ENCODE peak calls at places on chromosomes 6 and 20, in eight cellular contexts. K is fibroblast of lung, X is transverse colon, G is GM12878, V is cardiac fibroblast, O is skeletal muscle cell, N is psoas muscle, L is ovary. Z is an unnamed sample.

GRCh38 chr6:16576391-16577368 is 184.6 kb downstream of the ATXN1 start:
- DNase-seq in V (no peak), N (no peak), X (peak; percentile 37), L (no peak), G (peak; percentile 59), K (no peak), O (no peak), Z (no peak)

GRCh38 chr6:74931567-74931966 is 274.3 kb downstream of the COL12A1 start:
- DNase-seq in V (peak; percentile 56), N (no peak), O (peak; percentile 73), K (peak; percentile 79), L (no peak), G (no peak), X (no peak), Z (no peak)

GRCh38 chr6:69456086-69456485 is 340.7 kb downstream of the LMBRD1 start:
- DNase-seq in O (no peak), X (no peak), G (no peak), K (no peak), L (no peak), N (no peak), V (no peak), Z (no peak)

GRCh38 chr20:39124064-39124463 is 161.9 kb downstream of the DHX35 start:
- DNase-seq in V (no peak), X (no peak), L (no peak), G (no peak), K (no peak), O (no peak), N (no peak), Z (no peak)

GRCh38 chr6:125310994-125311649 is 9.4 kb upstream of the HDDC2 start:
- DNase-seq in X (no peak), K (peak; percentile 74), V (peak; percentile 79), O (no peak), G (no peak), L (no peak), N (no peak), Z (peak; percentile 41)

GRCh38 chr6:152167639-152168603 is 360.4 kb downstream of the ESR1 start:
- DNase-seq in N (no peak), K (no peak), X (no peak), V (no peak), O (no peak), G (no peak), L (no peak), Z (no peak)

GRCh38 chr20:805713-806112 is 27.8 kb upstream of the FAM110A start:
- DNase-seq in X (no peak), V (no peak), G (no peak), K (peak; percentile 31), O (no peak), L (no peak), N (no peak), Z (no peak)

GRCh38 chr6:167685654-167686053 is 141.1 kb upstream of the AFDN start:
- DNase-seq in X (no peak), L (no peak), K (no peak), O (no peak), N (no peak), G (no peak), V (no peak), Z (no peak)

GRCh38 chr20:41247523-41248370 is 69.8 kb downstream of the ZHX3 start:
- DNase-seq in N (no peak), G (no peak), L (no peak), K (no peak), O (no peak), X (no peak), V (no peak), Z (no peak)

DNA sequence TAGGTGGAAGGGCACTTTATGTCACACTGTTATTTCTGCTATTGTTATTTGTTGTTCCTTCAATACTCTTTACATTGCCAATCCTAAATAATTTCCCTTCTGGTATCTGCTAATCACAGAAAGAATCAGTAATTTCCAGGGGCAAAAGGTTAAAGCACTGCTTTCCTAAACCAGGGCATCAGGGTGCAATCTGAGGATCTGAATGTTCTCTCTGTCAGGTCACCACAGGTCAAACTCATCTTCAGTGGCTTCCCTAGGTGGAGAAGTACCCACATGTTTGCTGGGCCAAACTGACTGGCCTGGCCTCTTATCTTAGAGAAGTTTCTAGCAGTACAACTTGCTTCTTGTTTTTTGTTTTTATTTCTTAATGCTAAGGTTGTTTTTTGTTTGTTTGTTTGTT is 118.7 kb downstream of the OPRM1 start:
- DNase-seq in K (no peak), G (no peak), X (no peak), V (no peak), N (no peak), O (no peak), L (no peak), Z (no peak)
- H3K4me3 ChIP-seq in K (no peak overlapping the region), G (peak overlapping the region; percentile 7), X (no peak overlapping the region), V (no peak overlapping the region), N (no peak overlapping the region), O (no peak overlapping the region), L (no peak overlapping the region), Z (no peak overlapping the region)

GRCh38 chr6:96923871-96924493 is 546 bp upstream of the KLHL32 start:
- DNase-seq in X (no peak), G (no peak), N (no peak), O (no peak), K (no peak), L (no peak), V (peak; percentile 12), Z (peak; percentile 16)
- H3K4me3 ChIP-seq in X (peak overlapping the region; percentile 50), G (peak overlapping the region; percentile 60), N (peak overlapping the region; percentile 76), O (peak overlapping the region; percentile 57), K (no peak overlapping the region), L (peak overlapping the region; percentile 69), V (peak overlapping the region; percentile 55), Z (peak overlapping the region; percentile 54)

DNA sequence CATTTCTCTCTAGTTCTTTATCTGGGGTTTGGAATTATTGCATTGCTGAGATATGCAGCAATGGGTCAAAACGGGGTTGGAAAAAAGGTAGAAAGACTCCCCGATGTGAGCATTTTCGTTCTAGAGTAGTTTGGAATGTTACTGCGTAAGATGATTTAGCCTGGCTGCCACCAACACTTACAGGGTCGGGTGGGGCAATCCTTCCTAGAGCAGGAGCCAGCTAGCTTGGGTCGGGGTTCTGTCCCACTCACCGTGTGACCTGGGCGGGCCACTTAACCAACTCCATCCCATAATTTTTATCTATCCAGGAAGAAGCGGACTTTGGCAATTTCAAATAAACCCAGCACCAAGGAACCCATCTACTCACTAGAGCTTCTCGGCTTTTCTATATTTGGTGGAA is 72.2 kb downstream of the GPX5 start:
- DNase-seq in O (no peak), X (no peak), V (no peak), N (no peak), L (no peak), K (no peak), G (no peak), Z (no peak)
- H3K4me3 ChIP-seq in O (peak overlapping the region; percentile 50), X (no peak overlapping the region), V (peak overlapping the region; percentile 48), N (no peak overlapping the region), L (no peak overlapping the region), K (peak overlapping the region; percentile 1), G (peak overlapping the region; percentile 28), Z (peak overlapping the region; percentile 73)

GRCh38 chr6:137910843-137911456 is 43.9 kb downstream of the TNFAIP3 start:
- DNase-seq in L (no peak), V (no peak), O (no peak), N (no peak), K (no peak), G (no peak), X (no peak), Z (no peak)
- H3K4me3 ChIP-seq in L (no peak overlapping the region), V (no peak overlapping the region), O (no peak overlapping the region), N (no peak overlapping the region), K (no peak overlapping the region), G (peak overlapping the region; percentile 56), X (no peak overlapping the region), Z (no peak overlapping the region)

GRCh38 chr6:85449818-85450577 is at the start of gene NT5E:
- DNase-seq in L (peak; percentile 82), X (peak; percentile 70), O (no peak), N (peak; percentile 80), G (no peak), V (peak; percentile 82), K (peak; percentile 81), Z (no peak)
- H3K4me3 ChIP-seq in L (peak within 1 kb of the TSS; percentile 79), X (peak within 1 kb of the TSS; percentile 50), O (peak within 1 kb of the TSS; percentile 74), N (peak within 1 kb of the TSS; percentile 69), G (peak within 1 kb of the TSS; percentile 83), V (peak within 1 kb of the TSS; percentile 82), K (peak within 1 kb of the TSS; percentile 79), Z (peak within 1 kb of the TSS; percentile 66)

GRCh38 chr6:52992980-52993379 is 2.1 kb downstream of the GSTA4 start:
- DNase-seq in K (peak; percentile 87), G (no peak), O (no peak), X (no peak), L (no peak), N (no peak), V (peak; percentile 62), Z (no peak)
- H3K4me3 ChIP-seq in K (peak overlapping the region; percentile 92), G (no peak overlapping the region), O (peak overlapping the region; percentile 76), X (no peak overlapping the region), L (no peak overlapping the region), N (peak overlapping the region; percentile 92), V (no peak overlapping the region), Z (no peak overlapping the region)

DNA sequence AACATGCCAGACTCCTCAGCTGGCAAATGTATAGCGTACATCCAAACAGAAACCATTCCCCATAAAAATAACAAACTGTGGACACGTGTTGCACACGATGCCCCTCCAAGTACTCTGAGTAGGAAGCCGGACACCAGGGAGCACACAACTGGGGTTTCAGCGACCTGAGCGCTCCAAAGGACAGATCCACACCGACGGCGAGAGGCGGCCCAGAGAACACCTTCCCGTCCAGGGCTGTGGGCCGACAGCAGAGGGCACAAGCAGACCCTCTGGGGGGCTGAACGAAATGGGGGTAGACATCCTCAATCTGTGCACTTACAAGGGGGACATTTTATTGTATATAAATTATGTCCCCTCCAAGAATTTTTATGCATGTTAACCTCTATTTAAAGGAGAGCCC is 24.7 kb downstream of the TAF4 start:
- DNase-seq in O (no peak), G (no peak), N (no peak), X (no peak), L (no peak), V (no peak), K (no peak), Z (no peak)
- H3K4me3 ChIP-seq in O (no peak overlapping the region), G (no peak overlapping the region), N (no peak overlapping the region), X (no peak overlapping the region), L (no peak overlapping the region), V (no peak overlapping the region), K (no peak overlapping the region), Z (no peak overlapping the region)

GRCh38 chr6:299050-299980 is 7.0 kb downstream of the DUSP22 start:
- DNase-seq in V (peak; percentile 16), X (no peak), K (peak; percentile 29), L (no peak), O (peak; percentile 33), N (no peak), G (no peak), Z (no peak)
- H3K4me3 ChIP-seq in V (no peak overlapping the region), X (no peak overlapping the region), K (no peak overlapping the region), L (no peak overlapping the region), O (no peak overlapping the region), N (no peak overlapping the region), G (peak overlapping the region; percentile 63), Z (no peak overlapping the region)

GRCh38 chr20:5192570-5193431 is 66.0 kb downstream of the CDS2 start:
- DNase-seq in L (no peak), N (no peak), X (no peak), K (no peak), O (no peak), G (no peak), V (no peak), Z (no peak)
- H3K4me3 ChIP-seq in L (no peak overlapping the region), N (no peak overlapping the region), X (no peak overlapping the region), K (no peak overlapping the region), O (no peak overlapping the region), G (no peak overlapping the region), V (no peak overlapping the region), Z (no peak overlapping the region)

Z was measured in iPS DF 6.9.